ENCODE peak calls at places on chromosomes 2 and 18, in nine cellular contexts. N is hippocampal formation; G is frontal cortex; E is AG08396; V is CD8-positive, alpha-beta memory T cell; J is Kasumi-1; W is heart left ventricle; A is body of pancreas; B is bronchial epithelial cell. M is an unnamed sample.

GRCh38 chr2:207930747-207931146 is 94.6 kb downstream of the PLEKHM3 start:
- DNase-seq in N (no peak), G (no peak), E (no peak), V (no peak), J (no peak), W (no peak), A (peak), B (peak), M (no peak)

GRCh38 chr2:68379184-68379708 is 14.2 kb downstream of the PLEK start:
- DNase-seq in N (no peak), G (no peak), E (no peak), V (peak), J (no peak), W (no peak), A (no peak), B (no peak), M (no peak)

GRCh38 chr2:109466674-109467575 is 146.8 kb downstream of the SEPTIN10 start:
- DNase-seq in N (peak), G (no peak), E (peak), V (no peak), J (no peak), W (no peak), A (no peak), B (peak), M (no peak)

GRCh38 chr18:55095579-55095978 is 136.3 kb upstream of the CCDC68 start:
- DNase-seq in N (no peak), G (no peak), E (no peak), V (no peak), J (no peak), W (no peak), A (no peak), B (no peak), M (no peak)

GRCh38 chr2:100422320-100422719 is 4.9 kb upstream of the CHST10 start:
- DNase-seq in N (no peak), G (no peak), E (peak), V (no peak), J (peak), W (no peak), A (peak), B (peak), M (no peak)

GRCh38 chr2:148882051-148882450 is 7.0 kb downstream of the KIF5C start:
- DNase-seq in N (no peak), G (no peak), E (no peak), V (no peak), J (no peak), W (no peak), A (no peak), B (no peak), M (no peak)

GRCh38 chr2:42367835-42368234 is 6.8 kb upstream of the COX7A2L start:
- DNase-seq in N (no peak), G (no peak), E (no peak), V (no peak), J (no peak), W (no peak), A (no peak), B (peak), M (no peak)

GRCh38 chr2:201631041-201631440 is 12.3 kb downstream of the TMEM237 start:
- DNase-seq in N (no peak), G (no peak), E (no peak), V (no peak), J (no peak), W (no peak), A (no peak), B (no peak), M (no peak)

GRCh38 chr2:57869763-57870344 is 176.8 kb upstream of the VRK2 start:
- DNase-seq in N (no peak), G (no peak), E (no peak), V (no peak), J (no peak), W (no peak), A (no peak), B (no peak), M (no peak)

GRCh38 chr2:535222-535621 is 142.0 kb downstream of the TMEM18 start:
- DNase-seq in N (no peak), G (no peak), E (no peak), V (no peak), J (peak), W (no peak), A (no peak), B (peak), M (no peak)

GRCh38 chr2:20231632-20232031 is 6.7 kb upstream of the SDC1 start:
- DNase-seq in N (no peak), G (no peak), E (no peak), V (no peak), J (no peak), W (no peak), A (no peak), B (peak), M (no peak)

GRCh38 chr2:166163775-166164174 is 36.0 kb upstream of the SCN1A start:
- DNase-seq in N (no peak), G (no peak), E (no peak), V (no peak), J (no peak), W (no peak), A (no peak), B (no peak), M (no peak)

GRCh38 chr2:40434638-40435296 is 17.1 kb downstream of the SLC8A1 start:
- DNase-seq in N (no peak), G (no peak), E (peak), V (no peak), J (no peak), W (peak), A (no peak), B (peak), M (no peak)

GRCh38 chr2:510839-511238 is 166.4 kb downstream of the TMEM18 start:
- DNase-seq in N (no peak), G (no peak), E (no peak), V (no peak), J (no peak), W (no peak), A (no peak), B (no peak), M (no peak)

GRCh38 chr2:110977388-110977787 is 143.3 kb upstream of the BCL2L11 start:
- DNase-seq in N (no peak), G (no peak), E (no peak), V (no peak), J (no peak), W (no peak), A (no peak), B (no peak), M (no peak)

GRCh38 chr2:225074366-225074765 is 32.1 kb upstream of the DOCK10 start:
- DNase-seq in N (no peak), G (no peak), E (no peak), V (no peak), J (no peak), W (no peak), A (no peak), B (no peak), M (no peak)

GRCh38 chr2:101770672-101771071 is 73.2 kb downstream of the MAP4K4 start:
- DNase-seq in N (no peak), G (no peak), E (peak), V (no peak), J (peak), W (no peak), A (no peak), B (peak), M (no peak)

GRCh38 chr2:2879776-2880175 is 497.8 kb downstream of the EIPR1 start:
- DNase-seq in N (no peak), G (no peak), E (no peak), V (no peak), J (no peak), W (no peak), A (no peak), B (no peak), M (no peak)

GRCh38 chr2:230865766-230866703 is 1.3 kb downstream of the ITM2C start:
- DNase-seq in N (peak), G (peak), E (peak), V (peak), J (no peak), W (peak), A (peak), B (no peak), M (peak)

GRCh38 chr2:46012618-46013240 is 284.5 kb upstream of the EPAS1 start:
- DNase-seq in N (no peak), G (no peak), E (no peak), V (no peak), J (no peak), W (no peak), A (no peak), B (peak), M (no peak)

GRCh38 chr2:42339191-42339912 is 21.7 kb downstream of the COX7A2L start:
- DNase-seq in N (no peak), G (no peak), E (no peak), V (no peak), J (no peak), W (no peak), A (no peak), B (no peak), M (no peak)

GRCh38 chr2:171247741-171248140 is 87.0 kb upstream of the TLK1 start:
- DNase-seq in N (no peak), G (no peak), E (no peak), V (no peak), J (no peak), W (no peak), A (no peak), B (no peak), M (no peak)

GRCh38 chr2:223121317-223121716 is 69.3 kb downstream of the KCNE4 start:
- DNase-seq in N (no peak), G (no peak), E (no peak), V (no peak), J (no peak), W (no peak), A (no peak), B (no peak), M (no peak)

GRCh38 chr2:11797846-11798245 is 51.4 kb downstream of the LPIN1 start:
- DNase-seq in N (no peak), G (no peak), E (no peak), V (no peak), J (no peak), W (no peak), A (no peak), B (no peak), M (no peak)

GRCh38 chr2:101446869-101447268 is 28.0 kb downstream of the RFX8 start:
- DNase-seq in N (no peak), G (no peak), E (peak), V (no peak), J (peak), W (no peak), A (no peak), B (peak), M (no peak)

GRCh38 chr2:73085691-73086090 is 14.2 kb upstream of the SFXN5 start:
- DNase-seq in N (peak), G (peak), E (peak), V (peak), J (peak), W (peak), A (peak), B (peak), M (peak)

GRCh38 chr2:112643488-112643887 is 2.3 kb upstream of the SLC20A1 start:
- DNase-seq in N (no peak), G (no peak), E (no peak), V (no peak), J (no peak), W (no peak), A (no peak), B (no peak), M (no peak)